ENCODE peak calls at places on chromosomes 11 and 22, in seven cellular contexts. A is NCI-H1092; N is activated T-helper 9 cell treated with anti-CD3 and anti-CD28 coated beads, Interleukin-2, amount 50 U/mL, for 16 hours; P is activated CD8-positive, alpha-beta memory T cell treated with anti-CD3 and anti-CD28 coated beads, Interleukin-2, amount 50 U/mL, for 4 hours; M is AG08396; C is T-helper 2 cell; Z is progenitor cell of endocrine pancreas. R is an unnamed sample.

GRCh38 chr22:36215976-36216375 is 14.4 kb upstream of the APOL4 start:
- DNase-seq in A (no peak), N (no peak), P (no peak), M (no peak), C (no peak), Z (no peak), R (no peak)

GRCh38 chr22:37456351-37456750 is 29.1 kb upstream of the ELFN2 start:
- DNase-seq in A (no peak), N (no peak), P (no peak), M (no peak), C (no peak), Z (no peak), R (no peak)

GRCh38 chr11:61897387-61898246 is 6.3 kb upstream of the FADS3 start:
- DNase-seq in A (peak), N (peak), P (peak), M (peak), C (peak), Z (peak), R (peak)

GRCh38 chr11:119339581-119340334 is 925 bp downstream of the C1QTNF5 start:
- DNase-seq in A (no peak), N (no peak), P (no peak), M (peak), C (peak), Z (peak), R (no peak)

GRCh38 chr11:114197799-114198500 is 98.2 kb upstream of the NNMT start:
- DNase-seq in A (peak), N (no peak), P (no peak), M (peak), C (no peak), Z (no peak), R (no peak)

GRCh38 chr11:26951849-26952515 is 41.9 kb upstream of the FIBIN start:
- DNase-seq in A (no peak), N (no peak), P (no peak), M (no peak), C (no peak), Z (no peak), R (no peak)

GRCh38 chr11:2256293-2256913 is 14.0 kb downstream of the ASCL2 start:
- DNase-seq in A (no peak), N (no peak), P (no peak), M (no peak), C (no peak), Z (no peak), R (no peak)

GRCh38 chr11:33445761-33446161 is 188.6 kb downstream of the HIPK3 start:
- DNase-seq in A (no peak), N (no peak), P (no peak), M (peak), C (no peak), Z (no peak), R (no peak)

GRCh38 chr11:8356731-8357504 is 93.2 kb upstream of the LMO1 start:
- DNase-seq in A (no peak), N (no peak), P (no peak), M (peak), C (no peak), Z (no peak), R (no peak)

GRCh38 chr11:86923993-86924766 is 31.0 kb downstream of the FZD4 start:
- DNase-seq in A (no peak), N (no peak), P (no peak), M (no peak), C (no peak), Z (peak), R (no peak)

GRCh38 chr11:117130879-117131278 is 13.2 kb upstream of the PAFAH1B2 start:
- DNase-seq in A (no peak), N (no peak), P (no peak), M (no peak), C (no peak), Z (no peak), R (no peak)

GRCh38 chr11:120215634-120216033 is 4.8 kb downstream of the OAF start:
- DNase-seq in A (no peak), N (no peak), P (no peak), M (peak), C (no peak), Z (no peak), R (no peak)

GRCh38 chr11:67404515-67405195 is 772 bp downstream of the TBC1D10C start:
- DNase-seq in A (no peak), N (no peak), P (no peak), M (no peak), C (peak), Z (no peak), R (peak)

GRCh38 chr11:122149232-122149631 is 33.2 kb upstream of the BLID start:
- DNase-seq in A (no peak), N (no peak), P (no peak), M (no peak), C (no peak), Z (no peak), R (no peak)